ENCODE peak calls at places on chromosomes 5 and 9, in four cellular contexts. W, U, E and A are unnamed samples.

GRCh38 chr5:77776606-77777206 is 567 bp upstream of the TBCA start:
- DNase-seq in W (no peak), U (no peak), E (no peak), A (no peak)

GRCh38 chr9:127518091-127518856 is 67.0 kb downstream of the LRSAM1 start:
- DNase-seq in W (no peak), E (no peak), U (no peak), A (no peak)

GRCh38 chr5:138953370-138954256 is 78.5 kb upstream of the LRRTM2 start:
- DNase-seq in U (no peak), E (no peak), W (peak; percentile 88), A (no peak)

GRCh38 chr5:17157916-17158529 is 59.4 kb upstream of the BASP1 start:
- DNase-seq in U (no peak), E (no peak), W (no peak), A (no peak)

GRCh38 chr5:122585111-122585415 is 189.8 kb upstream of the SNX2 start:
- DNase-seq in U (no peak), E (no peak), W (no peak), A (no peak)

GRCh38 chr5:151315998-151316597 is 12.5 kb upstream of the SLC36A3 start:
- DNase-seq in U (peak; percentile 39), W (peak; percentile 87), E (peak; percentile 90), A (peak; percentile 41)

GRCh38 chr9:123550797-123551196 is 194.8 kb downstream of the CRB2 start:
- DNase-seq in W (no peak), U (no peak), E (no peak), A (no peak)

GRCh38 chr5:36740259-36740898 is 134.0 kb downstream of the SLC1A3 start:
- DNase-seq in W (no peak), E (no peak), U (no peak), A (no peak)

GRCh38 chr9:133799106-133799505 is 61.0 kb upstream of the SARDH start:
- DNase-seq in W (no peak), U (no peak), E (no peak), A (no peak)

GRCh38 chr9:112331676-112331955 is 1.8 kb downstream of the PTBP3 start:
- DNase-seq in E (no peak), W (no peak), U (no peak), A (no peak)

GRCh38 chr5:157267025-157267424 is 1.1 kb downstream of the CYFIP2 start:
- DNase-seq in E (no peak), W (no peak), U (no peak), A (no peak)

GRCh38 chr9:131679261-131680020 is 60.4 kb downstream of the RAPGEF1 start:
- DNase-seq in U (no peak), W (no peak), E (no peak), A (no peak)

GRCh38 chr9:113589890-113590289 is 126.4 kb downstream of the RGS3 start:
- DNase-seq in W (no peak), E (no peak), U (no peak), A (no peak)

GRCh38 chr5:168298949-168299348 is 7.5 kb downstream of the WWC1 start:
- DNase-seq in U (no peak), W (no peak), E (no peak), A (no peak)

GRCh38 chr5:180172447-180173197 is 36.4 kb downstream of the RASGEF1C start:
- DNase-seq in U (no peak), E (peak; percentile 72), W (no peak), A (no peak)

GRCh38 chr5:96439477-96440184 is 6.6 kb upstream of the PCSK1 start:
- DNase-seq in U (no peak), W (no peak), E (no peak), A (no peak)

GRCh38 chr9:8473226-8473625 is 673.6 kb upstream of the DMAC1 start:
- DNase-seq in U (no peak), W (no peak), E (no peak), A (no peak)

GRCh38 chr5:30343707-30344106 is 849.8 kb upstream of the CDH6 start:
- DNase-seq in U (no peak), E (no peak), W (no peak), A (no peak)

GRCh38 chr5:128825826-128826225 is 139.5 kb upstream of the SLC27A6 start:
- DNase-seq in U (no peak), E (no peak), W (no peak), A (no peak)

GRCh38 chr5:158812381-158812780 is 287.3 kb downstream of the EBF1 start:
- DNase-seq in E (no peak), W (no peak), U (peak; percentile 25), A (peak; percentile 22)

GRCh38 chr9:137279741-137280477 is 2.4 kb downstream of the TOR4A start:
- DNase-seq in W (peak; percentile 66), E (peak; percentile 34), U (no peak), A (no peak)

GRCh38 chr9:82922686-82923085 is 140.3 kb downstream of the RASEF start:
- DNase-seq in E (no peak), U (no peak), W (no peak), A (no peak)

GRCh38 chr9:93033541-93033940 is 25.0 kb upstream of the SUSD3 start:
- DNase-seq in U (no peak), E (no peak), W (no peak), A (no peak)

GRCh38 chr5:175822225-175822624 is 49.2 kb upstream of the CPLX2 start:
- DNase-seq in U (no peak), E (no peak), W (no peak), A (no peak)

GRCh38 chr9:79570449-79571308 is 1.1 kb upstream of the TLE4 start:
- DNase-seq in U (peak; percentile 32), E (peak; percentile 49), W (peak; percentile 79), A (peak; percentile 41)

GRCh38 chr9:135973276-135974219 is 12.4 kb upstream of the UBAC1 start:
- DNase-seq in E (no peak), U (no peak), W (no peak), A (no peak)

GRCh38 chr5:55564716-55565115 is 30.0 kb upstream of the PLPP1 start:
- DNase-seq in E (no peak), W (no peak), U (no peak), A (no peak)

GRCh38 chr9:124500028-124500795 is 7.0 kb downstream of the NR5A1 start:
- DNase-seq in E (no peak), W (no peak), U (no peak), A (no peak)